ENCODE peak calls at places on chromosomes 13 and 19, in four cellular contexts. E is fibroblast of pulmonary artery, H is mammary epithelial cell, X is kidney epithelial cell. D is an unnamed sample.

GRCh38 chr19:5293607-5294089 is 47.0 kb downstream of the PTPRS start:
- DNase-seq in E (peak; percentile 27), H (no peak), X (no peak), D (no peak)

GRCh38 chr13:66899955-66900354 is 330.2 kb downstream of the PCDH9 start:
- DNase-seq in E (peak; percentile 26), H (no peak), X (no peak), D (no peak)

GRCh38 chr19:17244618-17245534 is 843 bp downstream of the NR2F6 start:
- DNase-seq in E (no peak), H (no peak), X (no peak), D (no peak)

GRCh38 chr13:42494157-42494556 is 79.8 kb upstream of the TNFSF11 start:
- DNase-seq in E (no peak), H (peak; percentile 22), X (no peak), D (no peak)

GRCh38 chr13:26508885-26509284 is 48.6 kb upstream of the WASF3 start:
- DNase-seq in E (peak; percentile 93), H (peak; percentile 91), X (no peak), D (no peak)

GRCh38 chr13:25806304-25806974 is 245.4 kb downstream of the SHISA2 start:
- DNase-seq in E (no peak), H (peak; percentile 63), X (no peak), D (no peak)

GRCh38 chr19:29672319-29672932 is 7.2 kb downstream of the PLEKHF1 start:
- DNase-seq in E (no peak), H (no peak), X (no peak), D (no peak)

GRCh38 chr13:110615322-110616102 is at the start of gene NAXD:
- DNase-seq in E (peak; percentile 96), H (peak; percentile 93), X (peak; percentile 74), D (peak; percentile 82)

GRCh38 chr19:28065026-28065425 is 1147.9 kb downstream of the UQCRFS1 start:
- DNase-seq in E (no peak), H (no peak), X (no peak), D (no peak)

GRCh38 chr13:40910324-40911050 is 108.6 kb downstream of the ELF1 start:
- DNase-seq in E (peak; percentile 30), H (peak; percentile 62), X (no peak), D (no peak)

GRCh38 chr13:95603887-95604533 is 40.5 kb downstream of the DZIP1 start:
- DNase-seq in E (peak; percentile 68), H (peak; percentile 73), X (peak; percentile 62), D (peak; percentile 18)

GRCh38 chr19:57537953-57538547 is 10.9 kb downstream of the ZNF549 start:
- DNase-seq in E (peak; percentile 7), H (no peak), X (no peak), D (no peak)
- H3K4me3 ChIP-seq in E (no peak overlapping the region), H (no peak overlapping the region), X (no peak overlapping the region), D (no peak overlapping the region)

DNA sequence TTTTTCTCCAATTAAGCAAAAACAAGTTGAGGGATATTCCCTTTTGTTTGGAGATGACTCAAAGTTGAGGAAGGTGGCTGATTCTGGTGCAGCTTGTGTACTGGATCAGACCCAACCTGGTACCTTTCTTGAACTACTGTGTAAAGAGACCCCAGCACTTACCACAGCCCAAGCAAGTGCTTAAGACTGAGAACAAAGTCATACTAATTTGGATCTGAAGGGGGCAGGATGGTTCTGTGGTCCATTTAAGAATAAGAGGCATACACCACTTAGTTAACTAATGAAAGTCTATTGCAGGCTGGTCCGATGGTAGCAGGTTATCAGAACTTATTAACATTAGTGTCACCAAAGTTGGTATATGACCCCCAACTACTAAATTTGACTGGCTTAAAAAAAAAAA is 6.3 kb downstream of the THSD1 start:
- DNase-seq in E (peak; percentile 60), H (no peak), X (no peak), D (no peak)
- TF ChIP-seq CTCF in E (peak; percentile 35), H (peak; percentile 16), X (no peak), D (no peak)

GRCh38 chr19:7505682-7506384 is 10.1 kb upstream of the ZNF358 start:
- DNase-seq in E (no peak), H (no peak), X (no peak), D (no peak)
- H3K4me3 ChIP-seq in E (no peak overlapping the region), H (no peak overlapping the region), X (no peak overlapping the region), D (no peak overlapping the region)

GRCh38 chr19:39154626-39155100 is 29.1 kb downstream of the PAK4 start:
- DNase-seq in E (no peak), H (peak; percentile 69), X (no peak), D (no peak)
- TF ChIP-seq CTCF in E (no peak), H (no peak), X (no peak), D (peak; percentile 6)

DNA sequence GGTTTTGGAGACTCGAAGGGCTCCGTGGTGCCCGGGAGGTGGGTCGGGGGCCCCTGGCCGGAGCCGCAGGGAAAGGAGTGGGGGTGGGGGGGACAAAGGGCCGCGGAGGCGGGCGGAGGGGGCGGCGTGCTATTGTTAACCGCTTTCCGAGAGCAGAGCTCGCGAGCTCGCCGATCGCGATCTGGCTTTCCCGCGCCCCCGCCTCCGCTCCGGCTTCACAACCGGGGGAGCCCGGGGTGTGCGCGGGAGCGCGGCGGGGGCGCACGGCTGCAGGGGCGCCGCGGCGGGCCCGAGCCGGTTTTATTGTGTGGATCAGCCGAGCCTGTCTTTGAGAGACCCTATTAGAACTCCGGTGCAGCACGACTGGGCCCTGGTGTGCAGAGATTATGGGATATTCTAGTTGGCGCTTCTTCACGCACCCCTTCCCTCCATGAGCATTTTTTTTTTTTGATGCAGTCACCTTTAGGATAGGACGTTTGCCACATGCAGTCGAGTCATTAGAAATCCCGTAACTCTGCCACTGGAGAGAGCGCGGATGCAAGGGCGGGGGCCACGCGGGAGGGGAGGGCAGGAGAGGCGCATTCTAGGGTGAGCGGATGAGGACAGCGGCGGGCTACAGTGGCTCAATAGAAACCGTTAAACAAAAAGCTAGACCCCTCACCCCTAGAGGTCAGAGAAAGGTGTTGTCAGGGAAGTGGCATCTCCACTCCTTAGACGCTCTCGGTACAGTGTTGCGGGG is 3.6 kb downstream of the FGF9 start:
- DNase-seq in E (no peak), H (no peak), X (no peak), D (no peak)
- H3K4me3 ChIP-seq in E (peak overlapping the region; percentile 49), H (peak overlapping the region; percentile 59), X (peak overlapping the region; percentile 66), D (peak overlapping the region; percentile 57)

DNA sequence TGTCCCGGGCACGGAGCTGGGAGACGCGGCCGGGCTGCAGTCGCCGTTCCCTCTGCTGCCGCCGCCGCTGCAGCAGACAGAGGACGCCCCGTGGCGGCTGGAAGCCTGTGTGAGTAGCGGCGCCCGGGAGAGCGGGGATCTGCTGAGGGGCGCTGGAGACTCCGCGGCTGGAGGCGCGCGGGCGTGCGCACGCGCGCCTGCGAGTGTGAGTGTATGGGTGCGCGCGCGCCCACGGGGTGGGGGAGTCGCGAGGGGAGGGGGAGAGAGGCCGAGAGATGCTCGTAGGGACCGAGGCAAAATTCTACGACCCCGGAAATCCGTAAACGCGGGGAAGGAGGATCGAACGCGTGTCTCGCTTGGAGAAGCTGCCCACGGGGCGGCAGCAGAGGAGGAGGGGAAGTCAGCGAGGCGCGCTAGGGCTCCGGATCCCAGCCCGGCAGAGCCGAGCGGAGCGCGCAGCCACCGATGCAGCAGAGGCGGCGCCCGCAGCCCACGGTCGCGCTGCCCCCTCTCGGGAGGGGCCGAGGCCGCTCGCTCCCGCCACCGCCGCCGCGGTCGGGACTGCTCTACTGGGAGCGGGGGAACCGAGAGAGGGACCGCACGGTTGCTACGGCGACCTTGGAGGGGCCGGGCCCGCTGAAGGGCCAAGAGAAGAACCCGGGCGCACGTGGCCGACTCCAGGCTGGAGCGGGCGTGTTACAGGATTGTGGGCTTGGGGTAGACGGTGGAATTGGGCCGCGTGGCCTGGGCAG is at the start of gene ENOX1:
- DNase-seq in E (peak; percentile 83), H (peak; percentile 64), X (no peak), D (no peak)
- TF ChIP-seq CTCF in E (no peak), H (no peak), X (peak; percentile 10), D (no peak)